ENCODE peak calls at places on chromosomes 5 and 9, in six cellular contexts. S is HFF-Myc, E is AG09319, K is nephron progenitor cell, P is Caco-2, A is HepG2. U is an unnamed sample.

GRCh38 chr9:107586493-107586892 is 96.9 kb upstream of the KLF4 start:
- DNase-seq in S (no peak), E (no peak), K (no peak), P (no peak), A (no peak), U (no peak)

GRCh38 chr5:165407352-165407751 is 1901.9 kb downstream of the MAT2B start:
- DNase-seq in S (no peak), E (no peak), K (no peak), P (no peak), A (no peak), U (no peak)

GRCh38 chr9:85704744-85705143 is 37.0 kb downstream of the AGTPBP1 start:
- DNase-seq in S (no peak), E (no peak), K (no peak), P (no peak), A (no peak), U (no peak)

GRCh38 chr9:14424323-14424722 is 110.4 kb upstream of the NFIB start:
- DNase-seq in S (no peak), E (no peak), K (no peak), P (no peak), A (no peak), U (no peak)

GRCh38 chr5:127072861-127073846 is at the start of gene C5orf63:
- DNase-seq in S (no peak), E (no peak), K (no peak), P (peak), A (peak), U (peak)

GRCh38 chr9:106286249-106286648 is 576.7 kb upstream of the ZNF462 start:
- DNase-seq in S (no peak), E (no peak), K (peak), P (peak), A (no peak), U (peak)

GRCh38 chr9:75953218-75953617 is 62.7 kb downstream of the PCSK5 start:
- DNase-seq in S (no peak), E (no peak), K (no peak), P (no peak), A (peak), U (no peak)

GRCh38 chr5:60843693-60844428 is at the start of gene ELOVL7:
- DNase-seq in S (no peak), E (no peak), K (peak), P (peak), A (peak), U (peak)

GRCh38 chr5:129003232-129003631 is 37.9 kb downstream of the SLC27A6 start:
- DNase-seq in S (no peak), E (no peak), K (no peak), P (no peak), A (no peak), U (no peak)

GRCh38 chr9:85940275-85940831 is 593 bp upstream of the NAA35 start:
- DNase-seq in S (no peak), E (no peak), K (no peak), P (no peak), A (no peak), U (no peak)

GRCh38 chr9:28073278-28073677 is 500.0 kb upstream of the C9orf72 start:
- DNase-seq in S (peak), E (no peak), K (peak), P (no peak), A (peak), U (peak)
- TF ChIP-seq CTCF in S (peak), E (peak), K (peak), P (peak), A (peak), U (peak)

GRCh38 chr9:137213160-137214060 is 7.9 kb downstream of the NDOR1 start:
- DNase-seq in S (no peak), E (no peak), K (no peak), P (no peak), A (no peak), U (no peak)
- TF ChIP-seq CTCF in S (peak), E (no peak), K (no peak), P (no peak), A (peak), U (no peak)

GRCh38 chr5:139669681-139670368 is 21.7 kb downstream of the CXXC5 start:
- DNase-seq in S (no peak), E (no peak), K (peak), P (no peak), A (peak), U (no peak)

GRCh38 chr5:139668064-139668880 is 20.1 kb downstream of the CXXC5 start:
- DNase-seq in S (no peak), E (no peak), K (no peak), P (no peak), A (no peak), U (peak)

GRCh38 chr5:139668924-139669680 is 21.0 kb downstream of the CXXC5 start:
- DNase-seq in S (no peak), E (no peak), K (no peak), P (no peak), A (no peak), U (no peak)

GRCh38 chr5:139671096-139671841 is 23.1 kb downstream of the CXXC5 start:
- DNase-seq in S (no peak), E (no peak), K (no peak), P (no peak), A (no peak), U (peak)

DNA sequence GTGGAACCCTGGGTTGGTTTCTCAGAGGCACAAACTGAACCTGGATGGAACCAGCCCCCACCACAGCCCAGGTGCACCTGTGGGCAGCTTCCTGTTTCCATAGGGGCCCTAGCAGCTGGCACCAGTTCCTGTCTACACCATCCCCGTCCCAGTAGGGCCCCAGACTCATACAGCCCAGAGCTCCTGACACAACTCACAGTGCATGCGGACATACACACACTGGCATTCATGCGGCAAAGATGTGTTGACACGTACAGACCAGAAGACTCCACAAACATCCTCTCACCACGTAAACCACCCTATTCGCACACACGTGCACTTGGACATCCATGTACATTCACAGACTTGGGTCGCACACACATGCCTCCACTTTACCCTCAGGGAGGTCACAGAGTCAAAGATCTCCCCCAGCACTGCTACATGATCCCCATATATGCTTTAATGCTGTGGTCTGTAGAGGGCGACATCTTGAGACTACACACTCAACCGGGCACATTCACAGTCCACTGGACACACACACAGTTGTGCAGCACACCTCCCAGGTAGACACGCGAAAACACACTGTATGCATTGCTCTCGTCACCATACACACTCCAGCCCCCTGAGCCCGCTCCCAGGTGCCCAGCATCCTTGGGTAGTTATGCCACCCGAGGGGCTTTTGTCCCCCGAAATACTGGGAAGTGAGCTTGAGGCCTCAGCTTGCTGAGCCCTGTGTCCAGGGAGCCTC is 22.4 kb downstream of the CXXC5 start:
- DNase-seq in S (no peak), E (no peak), K (no peak), P (no peak), A (peak), U (no peak)
- TF ChIP-seq CTCF in S (peak), E (peak), K (no peak), P (no peak), A (peak), U (no peak)

DNA sequence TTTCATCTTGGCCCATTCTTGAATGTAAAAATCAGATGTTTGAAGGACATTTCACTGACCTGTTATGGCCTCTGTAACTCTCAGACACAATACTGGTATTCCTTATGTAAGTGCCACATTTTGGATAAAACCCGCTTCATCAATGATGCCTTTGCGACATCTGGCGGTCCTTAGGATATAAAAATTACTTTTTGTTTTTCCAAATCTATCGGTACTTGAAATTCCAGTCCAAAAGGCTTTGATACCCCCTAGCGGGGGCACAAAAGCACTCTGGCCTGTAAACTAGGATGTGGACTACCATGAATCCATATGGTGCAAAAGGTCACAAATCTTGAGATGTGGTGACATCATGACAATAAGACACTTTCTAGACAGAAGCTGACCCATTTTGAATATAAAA is 291.8 kb downstream of the KIAA0825 start:
- DNase-seq in S (no peak), E (no peak), K (no peak), P (no peak), A (peak), U (no peak)
- TF ChIP-seq CTCF in S (no peak), E (no peak), K (no peak), P (peak), A (peak), U (no peak)